ENCODE peak calls at places on chromosome 12, in five cellular contexts. F is cardiac muscle cell, M is mucosa of descending colon, K is esophagus squamous epithelium, A is aorta. S is an unnamed sample.

GRCh38 chr12:22879203-22879602 is 254.2 kb downstream of the ETNK1 start:
- DNase-seq in K (no peak), M (no peak), F (no peak), A (no peak), S (no peak)

GRCh38 chr12:62873826-62874448 is 61.0 kb downstream of the PPM1H start:
- DNase-seq in K (no peak), A (no peak), M (no peak), F (no peak), S (no peak)

GRCh38 chr12:109549613-109550309 is 23.5 kb downstream of the MMAB start:
- DNase-seq in M (no peak), A (no peak), K (no peak), F (no peak), S (no peak)

GRCh38 chr12:50916292-50916691 is 36.1 kb upstream of the HIGD1C start:
- DNase-seq in K (no peak), F (no peak), M (no peak), A (no peak), S (no peak)

GRCh38 chr12:54383041-54383609 is 1.4 kb downstream of the ZNF385A start:
- DNase-seq in M (no peak), A (peak; percentile 64), K (no peak), F (peak; percentile 50), S (no peak)

GRCh38 chr12:91628656-91629055 is 446.0 kb upstream of the DCN start:
- DNase-seq in A (no peak), F (no peak), M (no peak), K (no peak), S (no peak)

GRCh38 chr12:20150835-20151234 is 217.5 kb upstream of the PDE3A start:
- DNase-seq in A (no peak), F (no peak), K (no peak), M (no peak), S (no peak)

GRCh38 chr12:108271951-108272729 is 67.0 kb downstream of the CMKLR1 start:
- DNase-seq in K (no peak), M (no peak), A (no peak), F (no peak), S (no peak)

GRCh38 chr12:57771271-57771872 is 533 bp downstream of the METTL1 start:
- DNase-seq in K (peak; percentile 53), F (peak; percentile 94), A (peak; percentile 95), M (peak; percentile 92), S (peak; percentile 91)

GRCh38 chr12:11593013-11593412 is 56.5 kb upstream of the ETV6 start:
- DNase-seq in F (no peak), M (no peak), K (no peak), A (no peak), S (no peak)

GRCh38 chr12:7679251-7680045 is 13.7 kb upstream of the APOBEC1 start:
- DNase-seq in K (no peak), A (no peak), F (no peak), M (no peak), S (no peak)

GRCh38 chr12:97425380-97425779 is 37.2 kb upstream of the RMST start:
- DNase-seq in A (no peak), K (no peak), F (no peak), M (no peak), S (no peak)

GRCh38 chr12:65962921-65963883 is 138.9 kb downstream of the HMGA2 start:
- DNase-seq in A (no peak), M (no peak), K (no peak), F (peak; percentile 21), S (no peak)

GRCh38 chr12:3680919-3681594 is 71.9 kb downstream of the CRACR2A start:
- DNase-seq in M (peak; percentile 70), K (no peak), F (peak; percentile 69), A (no peak), S (no peak)

GRCh38 chr12:138898-139534 is 72.4 kb downstream of the IQSEC3 start:
- DNase-seq in A (no peak), K (no peak), F (peak; percentile 61), M (no peak), S (peak; percentile 60)

GRCh38 chr12:22459872-22460490 is 84.4 kb downstream of the C2CD5 start:
- DNase-seq in M (no peak), A (no peak), F (peak; percentile 61), K (no peak), S (no peak)

GRCh38 chr12:16523570-16524331 is 82.2 kb downstream of the LMO3 start:
- DNase-seq in F (peak; percentile 35), A (no peak), K (no peak), M (no peak), S (no peak)

GRCh38 chr12:111901182-111901581 is 59.2 kb downstream of the MAPKAPK5 start:
- DNase-seq in M (no peak), F (no peak), K (no peak), A (no peak), S (no peak)

GRCh38 chr12:43835264-43835655 is 621 bp upstream of the TMEM117 start:
- DNase-seq in M (no peak), A (no peak), F (no peak), K (no peak), S (no peak)

GRCh38 chr12:51382173-51382572 is 9.0 kb downstream of the GALNT6 start:
- DNase-seq in M (no peak), K (no peak), A (peak; percentile 30), F (no peak), S (no peak)

GRCh38 chr12:88985011-88985410 is 367.3 kb downstream of the DUSP6 start:
- DNase-seq in M (no peak), F (no peak), K (no peak), A (no peak), S (no peak)

GRCh38 chr12:77995436-77996167 is 164.9 kb downstream of the NAV3 start:
- DNase-seq in A (no peak), F (peak; percentile 34), K (no peak), M (no peak), S (no peak)

GRCh38 chr12:88310069-88310468 is 168.0 kb downstream of the TMTC3 start:
- DNase-seq in K (no peak), F (peak; percentile 79), A (no peak), M (no peak), S (no peak)

GRCh38 chr12:8987163-8987562 is 2.2 kb upstream of the KLRG1 start:
- DNase-seq in A (no peak), M (no peak), F (no peak), K (no peak), S (no peak)

GRCh38 chr12:53064613-53065415 is 14.4 kb downstream of the SPRYD3 start:
- DNase-seq in M (peak; percentile 45), F (peak; percentile 16), K (no peak), A (peak; percentile 71), S (no peak)

GRCh38 chr12:49626169-49626835 is 2.9 kb downstream of the PRPF40B start:
- DNase-seq in A (no peak), F (no peak), K (no peak), M (no peak), S (no peak)

GRCh38 chr12:65761301-65761700 is 63.0 kb upstream of the HMGA2 start:
- DNase-seq in F (no peak), K (no peak), M (no peak), A (no peak), S (no peak)

GRCh38 chr12:4116251-4117111 is 157.1 kb upstream of the CCND2 start:
- DNase-seq in F (peak; percentile 77), A (no peak), M (peak; percentile 77), K (no peak), S (no peak)

GRCh38 chr12:3218150-3218845 is 141.1 kb downstream of the TSPAN9 start:
- DNase-seq in K (no peak), F (peak; percentile 89), M (peak; percentile 64), A (peak; percentile 95), S (peak; percentile 88)

GRCh38 chr12:24425601-24425970 is 476.1 kb upstream of the SOX5 start:
- DNase-seq in K (no peak), A (no peak), M (no peak), F (no peak), S (no peak)

GRCh38 chr12:76069339-76069738 is 15.1 kb downstream of the NAP1L1 start:
- DNase-seq in K (no peak), A (no peak), M (no peak), F (no peak), S (no peak)
- H3K36me3 ChIP-seq in K (no peaks in the 10 kb centered on the region), A (no peaks in the 10 kb centered on the region), M (no peaks in the 10 kb centered on the region), F (peaks cover 17% of the 10 kb centered on the region), S (peaks cover 25% of the 10 kb centered on the region)

GRCh38 chr12:10251669-10252068 is 39.0 kb downstream of the GABARAPL1 start:
- DNase-seq in F (no peak), M (no peak), K (no peak), A (no peak), S (no peak)

GRCh38 chr12:10252201-10252600 is 39.5 kb downstream of the GABARAPL1 start:
- DNase-seq in K (no peak), F (no peak), M (no peak), A (no peak), S (no peak)

GRCh38 chr12:10243803-10244520 is 31.3 kb downstream of the GABARAPL1 start:
- DNase-seq in F (no peak), M (no peak), A (no peak), K (no peak), S (no peak)

GRCh38 chr12:10249690-10250455 is 37.2 kb downstream of the GABARAPL1 start:
- DNase-seq in F (no peak), A (no peak), K (no peak), M (no peak), S (no peak)

GRCh38 chr12:10247659-10248058 is 35.0 kb downstream of the GABARAPL1 start:
- DNase-seq in M (no peak), F (no peak), A (no peak), K (no peak), S (no peak)
- H3K4me1 ChIP-seq in M (no peaks in the 10 kb centered on the region), F (no peaks in the 10 kb centered on the region), A (no peaks in the 10 kb centered on the region), K (no peaks in the 10 kb centered on the region), S (no peaks in the 10 kb centered on the region)

GRCh38 chr12:68040450-68041075 is 51.3 kb downstream of the IFNG-AS1 start:
- DNase-seq in A (peak; percentile 69), F (peak; percentile 84), M (no peak), K (no peak), S (no peak)

GRCh38 chr12:68042212-68042699 is 53.0 kb downstream of the IFNG-AS1 start:
- DNase-seq in M (no peak), F (peak; percentile 1), K (no peak), A (no peak), S (no peak)

GRCh38 chr12:68037616-68038255 is 48.5 kb downstream of the IFNG-AS1 start:
- DNase-seq in F (no peak), K (no peak), M (no peak), A (no peak), S (no peak)

GRCh38 chr12:68036642-68037041 is 47.4 kb downstream of the IFNG-AS1 start:
- DNase-seq in K (no peak), A (no peak), M (no peak), F (no peak), S (no peak)

GRCh38 chr12:68038650-68039049 is 49.4 kb downstream of the IFNG-AS1 start:
- DNase-seq in F (no peak), M (no peak), K (no peak), A (no peak), S (no peak)
- H3K36me3 ChIP-seq in F (no peaks in the 10 kb centered on the region), M (no peaks in the 10 kb centered on the region), K (no peaks in the 10 kb centered on the region), A (no peaks in the 10 kb centered on the region), S (no peaks in the 10 kb centered on the region)

DNA sequence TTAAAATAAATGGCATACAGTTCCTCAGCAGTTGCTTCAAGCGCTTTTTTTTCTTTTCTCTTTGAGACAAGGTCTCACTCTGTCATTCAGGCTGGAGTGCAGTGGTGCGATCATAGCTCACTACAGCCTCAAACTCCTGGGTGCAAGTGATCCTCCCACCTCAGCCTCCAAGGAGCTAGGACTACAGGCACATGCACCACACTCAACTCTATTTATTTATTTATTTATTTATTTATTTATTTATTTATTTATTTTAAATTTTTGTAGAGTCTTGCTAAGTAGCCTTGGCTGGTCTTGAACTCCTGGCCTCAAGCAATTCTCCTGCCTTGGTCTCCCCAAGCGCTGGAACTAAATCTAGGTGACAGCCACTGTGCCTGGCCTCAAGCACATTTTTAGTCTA is 132.0 kb downstream of the MED13L start:
- DNase-seq in A (no peak), M (no peak), K (no peak), F (no peak), S (no peak)
- H3K4me1 ChIP-seq in A (peaks cover 4% of the 10 kb centered on the region), M (no peaks in the 10 kb centered on the region), K (peaks cover 41% of the 10 kb centered on the region), F (peaks cover 67% of the 10 kb centered on the region), S (peaks cover 53% of the 10 kb centered on the region)

GRCh38 chr12:5461966-5462365 is 30.1 kb downstream of the NTF3 start:
- DNase-seq in F (no peak), K (no peak), A (no peak), M (no peak), S (no peak)
- H3K36me3 ChIP-seq in F (no peaks in the 10 kb centered on the region), K (no peaks in the 10 kb centered on the region), A (no peaks in the 10 kb centered on the region), M (no peaks in the 10 kb centered on the region), S (no peaks in the 10 kb centered on the region)

S was measured in suprapubic skin.